ENCODE peak calls at places on chromosomes 5 and 9, in four cellular contexts. One of them, this sample, is unnamed.

GRCh38 chr9:105328296-105328695 is 83.8 kb downstream of the SLC44A1 start:
- DNase-seq in activated B cell treated with CpG ODN at 0.5 μM for 24 hours: no peak
- DNase-seq in GM12865: no peak
- DNase-seq in CD8-positive, alpha-beta T cell: no peak
- DNase-seq in this sample: no peak

GRCh38 chr5:136087961-136088871 is 44.4 kb upstream of the SMAD5 start:
- DNase-seq in activated B cell treated with CpG ODN at 0.5 μM for 24 hours: no peak
- DNase-seq in GM12865: no peak
- DNase-seq in CD8-positive, alpha-beta T cell: no peak
- DNase-seq in this sample: no peak

GRCh38 chr5:135031146-135031812 is 2.7 kb downstream of the PITX1 start:
- DNase-seq in activated B cell treated with CpG ODN at 0.5 μM for 24 hours: no peak
- DNase-seq in GM12865: peak; percentile 22
- DNase-seq in CD8-positive, alpha-beta T cell: no peak
- DNase-seq in this sample: no peak

GRCh38 chr9:79572032-79572890 is 496 bp downstream of the TLE4 start:
- DNase-seq in activated B cell treated with CpG ODN at 0.5 μM for 24 hours: peak; percentile 66
- DNase-seq in GM12865: peak; percentile 61
- DNase-seq in CD8-positive, alpha-beta T cell: peak; percentile 21
- DNase-seq in this sample: no peak

GRCh38 chr9:132597073-132597775 is 14.8 kb downstream of the BARHL1 start:
- DNase-seq in activated B cell treated with CpG ODN at 0.5 μM for 24 hours: no peak
- DNase-seq in GM12865: no peak
- DNase-seq in CD8-positive, alpha-beta T cell: no peak
- DNase-seq in this sample: no peak

GRCh38 chr5:133311171-133311570 is 259.4 kb downstream of the HSPA4 start:
- DNase-seq in activated B cell treated with CpG ODN at 0.5 μM for 24 hours: no peak
- DNase-seq in GM12865: no peak
- DNase-seq in CD8-positive, alpha-beta T cell: no peak
- DNase-seq in this sample: no peak

GRCh38 chr5:6829150-6829784 is 116.0 kb downstream of the TENT4A start:
- DNase-seq in activated B cell treated with CpG ODN at 0.5 μM for 24 hours: no peak
- DNase-seq in GM12865: peak; percentile 83
- DNase-seq in CD8-positive, alpha-beta T cell: no peak
- DNase-seq in this sample: no peak

GRCh38 chr5:62473209-62473608 is 60.6 kb downstream of the IPO11 start:
- DNase-seq in activated B cell treated with CpG ODN at 0.5 μM for 24 hours: no peak
- DNase-seq in GM12865: no peak
- DNase-seq in CD8-positive, alpha-beta T cell: no peak
- DNase-seq in this sample: no peak

GRCh38 chr5:147509041-147509709 is 693 bp downstream of the DPYSL3 start:
- DNase-seq in activated B cell treated with CpG ODN at 0.5 μM for 24 hours: no peak
- DNase-seq in GM12865: no peak
- DNase-seq in CD8-positive, alpha-beta T cell: no peak
- DNase-seq in this sample: no peak

GRCh38 chr5:104952876-104953275 is 1390.3 kb upstream of the NUDT12 start:
- DNase-seq in activated B cell treated with CpG ODN at 0.5 μM for 24 hours: no peak
- DNase-seq in GM12865: no peak
- DNase-seq in CD8-positive, alpha-beta T cell: no peak
- DNase-seq in this sample: no peak

GRCh38 chr9:20442461-20443319 is 179.6 kb downstream of the MLLT3 start:
- DNase-seq in activated B cell treated with CpG ODN at 0.5 μM for 24 hours: no peak
- DNase-seq in GM12865: no peak
- DNase-seq in CD8-positive, alpha-beta T cell: no peak
- DNase-seq in this sample: no peak

GRCh38 chr5:117435203-117435602 is 860.6 kb upstream of the SEMA6A start:
- DNase-seq in activated B cell treated with CpG ODN at 0.5 μM for 24 hours: no peak
- DNase-seq in GM12865: no peak
- DNase-seq in CD8-positive, alpha-beta T cell: no peak
- DNase-seq in this sample: no peak

GRCh38 chr9:4762108-4762888 is 21.3 kb upstream of the AK3 start:
- DNase-seq in activated B cell treated with CpG ODN at 0.5 μM for 24 hours: peak; percentile 61
- DNase-seq in GM12865: peak; percentile 91
- DNase-seq in CD8-positive, alpha-beta T cell: peak; percentile 62
- DNase-seq in this sample: no peak

GRCh38 chr5:156826150-156826549 is 23.9 kb upstream of the PPP1R2B start:
- DNase-seq in activated B cell treated with CpG ODN at 0.5 μM for 24 hours: no peak
- DNase-seq in GM12865: peak; percentile 35
- DNase-seq in CD8-positive, alpha-beta T cell: no peak
- DNase-seq in this sample: no peak

GRCh38 chr5:65858316-65858715 is 68.1 kb upstream of the ERBIN start:
- DNase-seq in activated B cell treated with CpG ODN at 0.5 μM for 24 hours: no peak
- DNase-seq in GM12865: no peak
- DNase-seq in CD8-positive, alpha-beta T cell: no peak
- DNase-seq in this sample: no peak

GRCh38 chr5:59583151-59583809 is 310.2 kb downstream of the PDE4D start:
- DNase-seq in activated B cell treated with CpG ODN at 0.5 μM for 24 hours: no peak
- DNase-seq in GM12865: no peak
- DNase-seq in CD8-positive, alpha-beta T cell: no peak
- DNase-seq in this sample: no peak

GRCh38 chr5:146206257-146206656 is 2.9 kb downstream of the RBM27 start:
- DNase-seq in activated B cell treated with CpG ODN at 0.5 μM for 24 hours: no peak
- DNase-seq in GM12865: no peak
- DNase-seq in CD8-positive, alpha-beta T cell: no peak
- DNase-seq in this sample: no peak

GRCh38 chr9:81685763-81686613 is 3.4 kb downstream of the TLE1 start:
- DNase-seq in activated B cell treated with CpG ODN at 0.5 μM for 24 hours: no peak
- DNase-seq in GM12865: peak; percentile 30
- DNase-seq in CD8-positive, alpha-beta T cell: no peak
- DNase-seq in this sample: no peak

GRCh38 chr9:78606011-78606410 is 309.1 kb downstream of the PSAT1 start:
- DNase-seq in activated B cell treated with CpG ODN at 0.5 μM for 24 hours: no peak
- DNase-seq in GM12865: no peak
- DNase-seq in CD8-positive, alpha-beta T cell: no peak
- DNase-seq in this sample: no peak

GRCh38 chr5:84791730-84792129 is 407.1 kb upstream of the EDIL3 start:
- DNase-seq in activated B cell treated with CpG ODN at 0.5 μM for 24 hours: no peak
- DNase-seq in GM12865: no peak
- DNase-seq in CD8-positive, alpha-beta T cell: no peak
- DNase-seq in this sample: no peak

GRCh38 chr5:146794326-146795029 is 84.1 kb downstream of the PPP2R2B start:
- DNase-seq in activated B cell treated with CpG ODN at 0.5 μM for 24 hours: no peak
- DNase-seq in GM12865: no peak
- DNase-seq in CD8-positive, alpha-beta T cell: no peak
- DNase-seq in this sample: no peak

GRCh38 chr5:37683072-37683471 is 156.8 kb downstream of the GDNF start:
- DNase-seq in activated B cell treated with CpG ODN at 0.5 μM for 24 hours: no peak
- DNase-seq in GM12865: no peak
- DNase-seq in CD8-positive, alpha-beta T cell: no peak
- DNase-seq in this sample: no peak

GRCh38 chr9:8205580-8205979 is 406.0 kb upstream of the DMAC1 start:
- DNase-seq in activated B cell treated with CpG ODN at 0.5 μM for 24 hours: no peak
- DNase-seq in GM12865: no peak
- DNase-seq in CD8-positive, alpha-beta T cell: no peak
- DNase-seq in this sample: no peak

GRCh38 chr5:176995896-176996767 is 10.4 kb downstream of the UIMC1 start:
- DNase-seq in activated B cell treated with CpG ODN at 0.5 μM for 24 hours: no peak
- DNase-seq in GM12865: peak; percentile 46
- DNase-seq in CD8-positive, alpha-beta T cell: no peak
- DNase-seq in this sample: no peak

GRCh38 chr5:116779846-116780245 is 205.2 kb upstream of the SEMA6A start:
- DNase-seq in activated B cell treated with CpG ODN at 0.5 μM for 24 hours: no peak
- DNase-seq in GM12865: no peak
- DNase-seq in CD8-positive, alpha-beta T cell: no peak
- DNase-seq in this sample: no peak

DNA sequence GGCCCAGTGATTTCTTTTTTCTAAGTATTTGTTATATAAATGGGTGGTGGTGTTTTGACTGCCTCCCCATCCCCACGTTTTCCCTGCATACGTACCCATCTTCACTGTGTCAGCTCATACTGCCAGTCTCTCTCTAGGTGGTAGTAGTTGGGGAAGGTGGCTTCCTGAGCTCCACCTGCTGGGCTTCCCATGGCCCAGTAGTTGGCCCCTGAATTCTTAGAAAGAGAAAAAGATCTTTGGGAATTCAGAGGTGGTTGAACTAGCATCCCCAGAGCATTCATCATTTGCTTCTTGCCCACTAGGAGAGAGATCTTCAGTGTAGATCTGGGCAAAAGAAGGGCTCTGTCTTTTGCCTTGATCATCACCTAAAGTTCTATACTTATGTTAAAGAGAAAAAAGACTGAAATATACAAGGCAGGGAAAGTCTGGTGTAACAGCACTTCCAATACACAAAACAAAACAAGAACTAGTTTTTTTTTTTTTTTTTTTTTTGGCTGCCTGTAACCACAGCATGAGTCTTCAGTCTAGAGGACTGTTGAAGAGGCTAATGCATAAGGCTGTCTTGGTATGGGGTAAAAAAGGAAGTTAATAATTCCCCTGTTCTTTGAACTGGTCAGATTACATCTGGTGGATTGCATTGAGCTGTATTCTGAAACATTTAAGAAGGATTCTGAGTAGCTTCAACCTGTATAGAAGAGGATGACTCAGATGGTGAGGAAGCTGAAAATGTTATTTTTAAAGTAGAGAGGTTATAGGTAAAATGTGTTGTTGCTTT is 128.7 kb downstream of the ATG10 start:
- DNase-seq in activated B cell treated with CpG ODN at 0.5 μM for 24 hours: no peak
- DNase-seq in GM12865: peak; percentile 66
- DNase-seq in CD8-positive, alpha-beta T cell: no peak
- DNase-seq in this sample: no peak
- TF ChIP-seq CTCF in activated B cell treated with CpG ODN at 0.5 μM for 24 hours: no peak
- TF ChIP-seq CTCF in GM12865: no peak
- TF ChIP-seq CTCF in CD8-positive, alpha-beta T cell: no peak
- TF ChIP-seq CTCF in this sample: no peak

DNA sequence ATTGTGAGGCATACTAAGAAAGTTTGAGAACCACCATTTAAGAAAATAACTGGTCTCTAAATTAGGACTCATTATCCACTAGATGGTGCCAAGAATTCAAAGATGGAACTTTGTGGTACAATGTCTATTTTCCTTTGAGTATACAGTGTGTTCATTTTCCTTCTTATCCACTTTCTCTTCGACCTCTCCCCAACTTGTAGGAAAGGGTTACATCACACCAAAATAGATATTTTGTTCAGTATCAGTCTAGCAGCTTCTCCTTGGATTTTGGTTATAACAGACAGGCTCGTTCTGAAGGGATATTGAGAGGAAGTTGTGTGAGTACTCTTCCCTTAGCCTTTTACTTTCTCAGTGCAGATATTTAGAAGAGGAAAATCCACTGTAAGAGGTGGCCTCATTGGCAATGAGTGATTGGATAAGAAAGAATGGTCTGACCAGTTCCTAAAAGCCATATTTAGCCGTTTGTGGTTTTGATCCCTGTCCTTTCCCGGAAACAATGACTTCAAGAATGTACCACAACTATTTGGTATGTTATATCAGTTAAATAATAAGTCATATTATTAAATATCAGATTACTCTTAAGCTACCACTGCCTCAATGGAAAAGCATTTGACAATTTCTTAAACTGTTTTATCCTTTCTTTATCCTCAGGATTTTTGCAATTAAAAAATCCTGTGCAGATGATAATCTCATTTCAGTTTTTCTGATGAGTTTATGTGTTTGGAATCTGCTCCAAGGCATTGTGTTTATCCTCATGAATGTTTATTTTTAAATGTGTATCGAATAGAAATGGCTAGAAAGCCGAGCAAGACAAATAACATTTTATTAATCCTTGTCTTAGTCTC is 69.0 kb upstream of the GRAMD2B start:
- DNase-seq in activated B cell treated with CpG ODN at 0.5 μM for 24 hours: no peak
- DNase-seq in GM12865: peak; percentile 51
- DNase-seq in CD8-positive, alpha-beta T cell: no peak
- DNase-seq in this sample: no peak
- TF ChIP-seq CTCF in activated B cell treated with CpG ODN at 0.5 μM for 24 hours: no peak
- TF ChIP-seq CTCF in GM12865: peak; percentile 46
- TF ChIP-seq CTCF in CD8-positive, alpha-beta T cell: peak; percentile 75
- TF ChIP-seq CTCF in this sample: no peak

GRCh38 chr9:134633362-134634142 is 8.1 kb upstream of the COL5A1 start:
- DNase-seq in activated B cell treated with CpG ODN at 0.5 μM for 24 hours: no peak
- DNase-seq in GM12865: no peak
- DNase-seq in CD8-positive, alpha-beta T cell: no peak
- DNase-seq in this sample: peak; percentile 21
- TF ChIP-seq CTCF in activated B cell treated with CpG ODN at 0.5 μM for 24 hours: no peak
- TF ChIP-seq CTCF in GM12865: no peak
- TF ChIP-seq CTCF in CD8-positive, alpha-beta T cell: no peak
- TF ChIP-seq CTCF in this sample: no peak

DNA sequence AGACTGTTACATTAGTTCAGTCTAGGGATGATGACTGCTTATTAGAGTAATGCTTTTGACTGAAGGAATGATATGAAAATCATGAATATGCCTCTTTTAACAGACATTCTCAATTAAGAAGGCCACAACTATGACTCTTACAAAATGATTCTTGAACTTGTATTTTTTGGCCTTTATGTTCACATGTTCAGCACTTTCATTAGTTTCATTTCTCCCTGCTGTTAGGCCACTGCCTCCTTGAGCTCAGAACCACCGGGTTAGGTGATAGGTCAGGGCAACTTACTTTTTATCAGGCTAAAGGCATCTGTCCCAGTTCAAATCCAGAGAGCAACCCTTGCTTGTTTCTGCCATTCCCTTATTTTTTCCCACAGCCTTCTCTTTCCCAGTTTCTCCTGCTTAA is 235.2 kb upstream of the ELL2 start:
- DNase-seq in activated B cell treated with CpG ODN at 0.5 μM for 24 hours: no peak
- DNase-seq in GM12865: no peak
- DNase-seq in CD8-positive, alpha-beta T cell: no peak
- DNase-seq in this sample: no peak
- TF ChIP-seq CTCF in activated B cell treated with CpG ODN at 0.5 μM for 24 hours: no peak
- TF ChIP-seq CTCF in GM12865: no peak
- TF ChIP-seq CTCF in CD8-positive, alpha-beta T cell: no peak
- TF ChIP-seq CTCF in this sample: no peak

GRCh38 chr9:130424781-130425310 is 19.9 kb upstream of the ASS1 start:
- DNase-seq in activated B cell treated with CpG ODN at 0.5 μM for 24 hours: no peak
- DNase-seq in GM12865: no peak
- DNase-seq in CD8-positive, alpha-beta T cell: no peak
- DNase-seq in this sample: no peak
- TF ChIP-seq CTCF in activated B cell treated with CpG ODN at 0.5 μM for 24 hours: no peak
- TF ChIP-seq CTCF in GM12865: no peak
- TF ChIP-seq CTCF in CD8-positive, alpha-beta T cell: no peak
- TF ChIP-seq CTCF in this sample: no peak

GRCh38 chr9:75333624-75334023 is 245.3 kb downstream of the OSTF1 start:
- DNase-seq in activated B cell treated with CpG ODN at 0.5 μM for 24 hours: no peak
- DNase-seq in GM12865: no peak
- DNase-seq in CD8-positive, alpha-beta T cell: no peak
- DNase-seq in this sample: no peak
- TF ChIP-seq CTCF in activated B cell treated with CpG ODN at 0.5 μM for 24 hours: no peak
- TF ChIP-seq CTCF in GM12865: no peak
- TF ChIP-seq CTCF in CD8-positive, alpha-beta T cell: no peak
- TF ChIP-seq CTCF in this sample: peak; percentile 18

This sample was measured in CD14-positive monocyte.